ENCODE peak calls at places on chromosomes 16 and 17, in eight cellular contexts. Q is small intestine; F is CD8-positive, alpha-beta memory T cell; D is fibroblast of lung; S is psoas muscle; K is esophagus squamous epithelium; P is CD4-positive, alpha-beta T cell; T is upper lobe of left lung. V is an unnamed sample. For H3K9me3, the result is how much of the 10 kb centered on the place peaks cover.

GRCh38 chr17:58193641-58194259 is 1.2 kb downstream of the EPX start:
- DNase-seq in F (no peak), K (no peak), T (peak), P (no peak), Q (no peak), D (no peak), S (no peak), V (no peak)

GRCh38 chr17:76000755-76001521 is at the start of gene CDK3:
- DNase-seq in Q (no peak), K (no peak), T (no peak), S (no peak), F (no peak), P (no peak), D (no peak), V (no peak)

GRCh38 chr16:89173629-89173921 is 2.0 kb downstream of the CDH15 start:
- DNase-seq in F (no peak), Q (no peak), D (no peak), K (no peak), T (peak), P (no peak), S (no peak), V (no peak)

GRCh38 chr17:45135978-45136791 is 698 bp downstream of the ACBD4 start:
- DNase-seq in T (no peak), F (peak), Q (peak), P (no peak), K (no peak), D (no peak), S (no peak), V (no peak)

GRCh38 chr17:57459286-57459915 is 203.1 kb downstream of the MSI2 start:
- DNase-seq in T (no peak), P (no peak), D (peak), K (no peak), F (no peak), Q (no peak), S (no peak), V (peak)

GRCh38 chr17:17628388-17629008 is 37.0 kb upstream of the PEMT start:
- DNase-seq in T (no peak), D (no peak), K (no peak), Q (peak), S (no peak), F (peak), P (peak), V (no peak)

GRCh38 chr17:36535669-36536081 is 888 bp downstream of the PIGW start:
- DNase-seq in D (no peak), S (no peak), T (no peak), P (no peak), F (no peak), K (no peak), Q (no peak), V (no peak)

GRCh38 chr17:6496636-6497441 is 52.6 kb downstream of the PIMREG start:
- DNase-seq in F (no peak), T (no peak), Q (no peak), K (no peak), S (no peak), D (no peak), P (no peak), V (no peak)

GRCh38 chr16:84155226-84155625 is 10.1 kb downstream of the DNAAF1 start:
- DNase-seq in F (no peak), Q (no peak), P (no peak), S (no peak), T (no peak), D (no peak), K (no peak), V (no peak)

GRCh38 chr16:881219-882097 is 80.9 kb upstream of the GNG13 start:
- DNase-seq in K (no peak), D (no peak), F (peak), S (no peak), Q (no peak), P (no peak), T (peak), V (no peak)

GRCh38 chr17:81221842-81222619 is 734 bp downstream of the CEP131 start:
- DNase-seq in Q (no peak), S (no peak), T (no peak), F (no peak), D (no peak), K (no peak), P (no peak), V (no peak)

GRCh38 chr16:67977469-67978227 is 2.7 kb downstream of the DPEP3 start:
- DNase-seq in K (no peak), D (no peak), F (no peak), P (no peak), Q (no peak), S (no peak), T (no peak), V (no peak)

GRCh38 chr16:84199097-84199496 is 8.1 kb downstream of the ADAD2 start:
- DNase-seq in K (no peak), S (no peak), Q (no peak), T (no peak), F (no peak), P (no peak), D (no peak), V (no peak)

GRCh38 chr17:527247-527646 is 174.6 kb upstream of the RPH3AL start:
- DNase-seq in K (no peak), D (peak), S (no peak), T (no peak), P (no peak), F (no peak), Q (no peak), V (no peak)

GRCh38 chr17:2062571-2063183 is 7.8 kb downstream of the HIC1 start:
- DNase-seq in S (peak), D (peak), Q (no peak), K (no peak), T (peak), F (no peak), P (no peak), V (no peak)

GRCh38 chr17:75414488-75414887 is 9.0 kb upstream of the GRB2 start:
- DNase-seq in K (no peak), S (no peak), D (no peak), T (no peak), Q (no peak), F (no peak), P (no peak), V (no peak)

GRCh38 chr17:33267279-33267790 is 25.8 kb downstream of the ASIC2 start:
- DNase-seq in Q (peak), K (no peak), F (no peak), T (no peak), S (no peak), D (peak), P (no peak), V (peak)

GRCh38 chr17:2055494-2056220 is 754 bp downstream of the HIC1 start:
- DNase-seq in K (no peak), P (peak), T (peak), Q (no peak), D (peak), F (peak), S (peak), V (no peak)

GRCh38 chr16:63458842-63459241 is 1422.6 kb upstream of the CDH8 start:
- DNase-seq in F (no peak), D (no peak), K (no peak), S (no peak), T (no peak), Q (no peak), P (no peak), V (no peak)

GRCh38 chr17:81651692-81652091 is 4.7 kb downstream of the PDE6G start:
- DNase-seq in T (no peak), K (no peak), S (peak), P (no peak), F (no peak), Q (no peak), D (peak), V (peak)

GRCh38 chr17:17700251-17700969 is 19.2 kb downstream of the RAI1 start:
- DNase-seq in K (no peak), T (peak), Q (peak), P (no peak), S (no peak), F (no peak), D (no peak), V (no peak)

GRCh38 chr17:75720656-75721462 is at the start of gene ITGB4:
- DNase-seq in D (no peak), K (no peak), Q (peak), S (no peak), F (peak), P (peak), T (peak), V (peak)

GRCh38 chr17:81285179-81285878 is 9.8 kb downstream of the SLC38A10 start:
- DNase-seq in D (peak), T (peak), K (no peak), Q (peak), P (peak), S (peak), F (peak), V (no peak)

GRCh38 chr16:66131895-66132294 is 234.6 kb upstream of the CDH5 start:
- DNase-seq in K (no peak), D (peak), Q (no peak), F (no peak), P (no peak), S (no peak), T (no peak), V (no peak)

GRCh38 chr17:49297141-49297540 is 64.9 kb downstream of the ZNF652 start:
- DNase-seq in D (no peak), Q (no peak), S (no peak), F (no peak), K (no peak), P (no peak), T (no peak), V (no peak)

DNA sequence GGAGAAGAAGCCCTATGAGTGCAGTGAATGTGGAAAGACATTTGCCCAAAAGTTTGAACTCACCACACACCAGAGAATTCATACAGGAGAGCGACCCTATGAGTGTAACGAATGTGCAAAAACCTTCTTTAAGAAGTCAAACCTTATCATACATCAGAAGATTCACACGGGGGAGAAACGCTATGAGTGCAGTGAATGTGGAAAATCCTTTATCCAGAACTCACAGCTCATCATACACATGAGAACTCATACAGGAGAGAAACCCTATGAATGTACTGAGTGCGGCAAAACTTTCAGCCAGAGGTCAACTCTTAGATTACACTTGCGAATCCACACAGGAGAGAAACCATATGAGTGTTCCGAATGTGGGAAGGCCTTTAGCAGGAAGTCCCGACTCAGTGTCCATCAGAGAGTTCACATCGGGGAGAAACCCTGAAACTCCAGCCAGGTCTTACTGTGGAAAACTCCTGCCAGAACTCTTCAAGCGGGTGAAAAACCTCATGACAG is 21.6 kb downstream of the ZFP1 start:
- DNase-seq in T (no peak), F (no peak), P (no peak), K (no peak), Q (no peak), S (no peak), D (no peak), V (no peak)
- H3K9me3 ChIP-seq in T (under half), F (half or more), P (half or more), K (half or more), Q (under half), S (half or more), D (under half), V (half or more)

DNA sequence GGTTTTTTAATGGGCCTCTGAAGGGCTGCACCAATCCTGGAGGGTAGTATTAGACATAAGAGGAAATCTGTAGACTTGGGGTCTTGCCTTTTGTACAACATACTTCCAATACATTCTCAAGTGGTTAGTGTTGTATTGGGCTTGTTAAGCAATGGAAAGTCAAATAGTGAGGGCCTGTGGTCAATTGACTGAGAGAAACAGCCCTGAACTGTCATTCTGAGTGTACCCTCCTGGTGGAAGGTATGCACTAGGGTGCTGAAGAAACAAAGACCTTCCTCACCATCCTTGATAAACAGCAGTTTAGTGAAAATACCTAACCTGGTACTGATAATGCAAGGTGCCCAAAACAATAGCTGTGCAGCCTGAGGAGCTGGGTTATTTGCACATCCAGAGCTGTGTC is 22.2 kb downstream of the OR2C1 start:
- DNase-seq in Q (no peak), F (no peak), D (no peak), T (no peak), P (no peak), S (no peak), K (no peak), V (no peak)
- H3K9me3 ChIP-seq in Q (under half), F (under half), D (under half), T (under half), P (half or more), S (half or more), K (half or more), V (under half)

DNA sequence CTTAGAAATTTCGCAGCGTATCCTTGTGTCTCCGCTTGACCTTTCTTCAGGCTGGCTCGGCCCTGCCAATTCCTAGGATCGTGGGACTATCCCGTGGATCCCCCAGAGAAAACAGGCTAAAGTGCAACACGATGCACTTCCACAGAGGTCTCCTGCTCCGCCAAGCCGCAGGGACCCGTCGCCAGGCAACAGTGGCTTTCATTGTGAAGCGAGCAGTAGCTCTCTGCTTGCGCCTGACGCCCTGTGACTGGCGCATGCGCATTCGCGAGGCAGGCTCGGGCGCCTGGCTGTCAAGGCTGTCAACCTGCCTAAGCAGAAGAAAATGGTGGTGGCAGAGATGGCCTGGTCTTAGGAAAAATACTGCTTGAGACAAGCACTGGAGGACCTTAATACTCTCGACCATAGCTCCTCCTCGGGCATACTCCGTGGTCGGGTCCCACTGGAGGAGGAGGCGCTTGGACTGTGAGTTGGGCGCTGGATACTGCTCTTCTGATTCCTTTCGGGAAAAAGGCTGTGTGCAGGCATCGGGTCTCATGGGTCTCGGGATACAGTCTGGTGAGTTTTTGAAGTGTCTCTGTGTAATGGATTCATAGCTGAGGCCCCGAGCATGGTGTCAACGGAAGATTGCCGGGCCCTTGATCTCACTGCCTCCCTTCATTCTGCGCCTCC is 2336.1 kb downstream of the TP53TG3F start:
- DNase-seq in Q (no peak), D (no peak), T (peak), K (no peak), P (no peak), F (no peak), S (no peak), V (no peak)
- H3K9me3 ChIP-seq in Q (under half), D (under half), T (under half), K (under half), P (under half), F (under half), S (under half), V (under half)

GRCh38 chr17:5182597-5183409 is 8.9 kb downstream of the ZNF594 start:
- DNase-seq in K (no peak), F (no peak), D (no peak), P (no peak), Q (no peak), T (no peak), S (no peak), V (no peak)

GRCh38 chr17:5179003-5179402 is 12.7 kb downstream of the ZNF594 start:
- DNase-seq in T (peak), D (no peak), S (no peak), P (no peak), K (no peak), F (no peak), Q (no peak), V (no peak)

GRCh38 chr17:5183410-5183793 is 8.3 kb downstream of the ZNF594 start:
- DNase-seq in Q (no peak), P (no peak), T (no peak), K (no peak), S (no peak), F (no peak), D (no peak), V (no peak)

DNA sequence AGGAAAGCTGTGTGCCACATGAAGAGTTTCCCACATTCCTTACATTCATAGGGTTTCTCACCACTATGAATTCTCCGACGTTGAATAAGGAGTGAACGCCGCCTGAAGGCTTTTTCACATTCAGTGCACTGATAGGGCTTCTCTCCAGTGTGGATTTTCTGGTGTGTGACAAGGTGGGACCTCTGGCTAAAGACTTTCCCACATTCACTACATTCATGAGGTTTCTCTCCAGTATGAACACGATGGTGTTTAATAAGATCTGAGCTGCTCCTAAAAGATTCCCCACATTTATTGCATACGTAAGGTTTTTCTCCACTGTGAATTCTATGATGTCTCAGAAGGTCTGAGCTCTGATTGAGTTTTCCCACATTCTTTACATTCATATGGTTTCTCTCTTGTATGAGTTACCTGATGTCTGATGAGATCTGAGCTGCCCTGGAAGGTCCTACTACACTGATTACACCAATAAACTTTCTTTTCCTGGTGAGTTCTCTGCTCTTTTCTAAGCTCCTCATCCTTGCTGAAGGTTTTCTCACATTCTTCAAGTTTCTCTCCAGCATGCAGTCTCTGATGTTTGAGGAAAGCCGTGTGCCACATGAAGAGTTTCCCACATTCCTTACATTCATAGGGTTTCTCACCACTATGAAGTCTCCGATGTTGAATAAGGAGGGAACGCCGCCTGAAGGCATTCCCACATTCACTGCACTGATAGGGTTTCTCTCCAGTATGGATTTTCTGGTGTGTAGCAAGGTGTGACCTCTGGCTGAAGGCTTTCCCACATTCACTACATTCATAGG is 10.0 kb downstream of the ZNF594 start:
- DNase-seq in Q (no peak), K (no peak), D (no peak), T (no peak), S (no peak), P (no peak), F (no peak), V (no peak)
- H3K9me3 ChIP-seq in Q (under half), K (half or more), D (under half), T (half or more), S (half or more), P (half or more), F (half or more), V (half or more)

GRCh38 chr17:5184284-5184683 is 7.4 kb downstream of the ZNF594 start:
- DNase-seq in D (no peak), S (no peak), T (no peak), Q (no peak), F (no peak), K (no peak), P (no peak), V (no peak)
- H3K9me3 ChIP-seq in D (under half), S (half or more), T (half or more), Q (under half), F (half or more), K (half or more), P (half or more), V (half or more)

GRCh38 chr17:27089929-27090247 is 204.0 kb upstream of the WSB1 start:
- DNase-seq in S (no peak), Q (no peak), K (no peak), D (no peak), P (no peak), T (no peak), F (no peak), V (peak)
- H3K9me3 ChIP-seq in S (under half), Q (under half), K (under half), D (under half), P (under half), T (under half), F (under half), V (under half)

GRCh38 chr17:59811209-59811608 is 81.5 kb downstream of the TUBD1 start:
- DNase-seq in S (no peak), K (no peak), F (no peak), T (no peak), D (no peak), P (no peak), Q (no peak), V (peak)
- H3K9me3 ChIP-seq in S (under half), K (under half), F (under half), T (under half), D (under half), P (under half), Q (under half), V (under half)

GRCh38 chr17:30388321-30389179 is 9.8 kb downstream of the CPD start:
- DNase-seq in Q (no peak), S (no peak), T (peak), P (no peak), K (no peak), F (no peak), D (no peak), V (no peak)

GRCh38 chr17:30393491-30393890 is 14.8 kb downstream of the CPD start:
- DNase-seq in P (no peak), S (no peak), F (no peak), D (no peak), T (no peak), K (no peak), Q (no peak), V (no peak)

GRCh38 chr17:30393911-30394867 is 15.5 kb downstream of the CPD start:
- DNase-seq in D (no peak), T (no peak), Q (no peak), K (no peak), F (no peak), P (no peak), S (no peak), V (no peak)

GRCh38 chr17:30391534-30391933 is 12.8 kb downstream of the CPD start:
- DNase-seq in K (no peak), D (no peak), T (no peak), F (no peak), Q (no peak), S (no peak), P (no peak), V (no peak)

GRCh38 chr17:30389755-30390300 is 11.1 kb downstream of the CPD start:
- DNase-seq in F (no peak), P (no peak), Q (no peak), S (no peak), K (no peak), D (no peak), T (no peak), V (no peak)
- H3K9me3 ChIP-seq in F (under half), P (under half), Q (under half), S (under half), K (under half), D (under half), T (under half), V (under half)

GRCh38 chr16:35194681-35195080 is 1735.3 kb downstream of the TP53TG3F start:
- DNase-seq in Q (no peak), S (no peak), F (no peak), P (no peak), T (no peak), K (no peak), D (no peak), V (no peak)
- H3K9me3 ChIP-seq in Q (under half), S (under half), F (under half), P (under half), T (under half), K (under half), D (under half), V (under half)

V was measured in PC-9.